ENCODE peak calls at places on chromosome X, in four cellular contexts. C is WTC11, J is HepG2, Y is K562. A is an unnamed sample.

GRCh38 chrX:114152130-114152529 is 431.8 kb upstream of the HTR2C start:
- DNase-seq in C (no peak), J (peak; percentile 17), Y (peak; percentile 27), A (no peak)

GRCh38 chrX:37871626-37872302 is 24.4 kb upstream of the DYNLT3 start:
- DNase-seq in C (no peak), J (no peak), Y (peak; percentile 29), A (peak; percentile 31)

GRCh38 chrX:46628406-46629371 is 55.1 kb downstream of the CHST7 start:
- DNase-seq in C (no peak), J (no peak), Y (no peak), A (no peak)

GRCh38 chrX:150314186-150314585 is 48.9 kb upstream of the MAMLD1 start:
- DNase-seq in C (no peak), J (no peak), Y (no peak), A (no peak)

GRCh38 chrX:133985164-133986007 is at the start of gene GPC3:
- DNase-seq in C (peak; percentile 73), J (peak; percentile 73), Y (peak; percentile 84), A (peak; percentile 85)

GRCh38 chrX:44637282-44637681 is 94.6 kb upstream of the FUNDC1 start:
- DNase-seq in C (no peak), J (no peak), Y (no peak), A (no peak)

GRCh38 chrX:103396186-103396585 is 19.8 kb downstream of the BEX3 start:
- DNase-seq in C (no peak), J (no peak), Y (no peak), A (no peak)

GRCh38 chrX:31499120-31499519 is 427.3 kb upstream of the FTHL17 start:
- DNase-seq in C (no peak), J (no peak), Y (no peak), A (no peak)

GRCh38 chrX:121642415-121642814 is 595.0 kb downstream of the GLUD2 start:
- DNase-seq in C (no peak), J (no peak), Y (no peak), A (no peak)

GRCh38 chrX:4668802-4669536 is 955.5 kb upstream of the PRKX start:
- DNase-seq in C (no peak), J (no peak), Y (no peak), A (no peak)

GRCh38 chrX:121349263-121349662 is 301.9 kb downstream of the GLUD2 start:
- DNase-seq in C (no peak), J (no peak), Y (no peak), A (no peak)

GRCh38 chrX:9249452-9249851 is 215.4 kb upstream of the TBL1X start:
- DNase-seq in C (no peak), J (no peak), Y (no peak), A (no peak)

GRCh38 chrX:93637591-93637990 is 35.8 kb downstream of the NAP1L3 start:
- DNase-seq in C (no peak), J (no peak), Y (no peak), A (no peak)

GRCh38 chrX:47854474-47854873 is 17.8 kb downstream of the ZNF81 start:
- DNase-seq in C (peak; percentile 29), J (no peak), Y (no peak), A (no peak)

GRCh38 chrX:19863237-19864223 is 23.9 kb downstream of the SH3KBP1 start:
- DNase-seq in C (no peak), J (no peak), Y (no peak), A (no peak)

GRCh38 chrX:152632445-152633097 is 5.1 kb upstream of the GABRQ start:
- DNase-seq in C (peak; percentile 62), J (peak; percentile 8), Y (peak; percentile 44), A (peak; percentile 53)

GRCh38 chrX:10079155-10079711 is 77.5 kb upstream of the CLCN4 start:
- DNase-seq in C (no peak), J (peak; percentile 20), Y (no peak), A (no peak)

GRCh38 chrX:140346711-140347110 is 158.2 kb downstream of the SOX3 start:
- DNase-seq in C (no peak), J (no peak), Y (no peak), A (no peak)

GRCh38 chrX:48493890-48494364 is 14.9 kb upstream of the PORCN start:
- DNase-seq in C (peak; percentile 57), J (peak; percentile 55), Y (peak; percentile 41), A (peak; percentile 46)

GRCh38 chrX:53048169-53049126 is at the start of gene GPR173:
- DNase-seq in C (peak; percentile 57), J (no peak), Y (no peak), A (no peak)

GRCh38 chrX:13432776-13433605 is 113.1 kb upstream of the ATXN3L start:
- DNase-seq in C (no peak), J (no peak), Y (no peak), A (no peak)

GRCh38 chrX:25754399-25754798 is 383.7 kb upstream of the MAGEB18 start:
- DNase-seq in C (no peak), J (no peak), Y (no peak), A (no peak)

GRCh38 chrX:13892856-13893255 is 76.0 kb upstream of the GPM6B start:
- DNase-seq in C (no peak), J (no peak), Y (no peak), A (no peak)

GRCh38 chrX:154470914-154471568 is 8.0 kb downstream of the LAGE3 start:
- DNase-seq in C (no peak), J (no peak), Y (no peak), A (no peak)

GRCh38 chrX:115452256-115452655 is 108.7 kb upstream of the PLS3 start:
- DNase-seq in C (no peak), J (no peak), Y (no peak), A (no peak)

GRCh38 chrX:48997865-48998264 is 4.2 kb downstream of the GRIPAP1 start:
- DNase-seq in C (no peak), J (no peak), Y (no peak), A (no peak)

GRCh38 chrX:115173181-115173580 is 16.0 kb upstream of the RBMXL3 start:
- DNase-seq in C (no peak), J (no peak), Y (no peak), A (no peak)

GRCh38 chrX:24426340-24426913 is 38.7 kb upstream of the PDK3 start:
- DNase-seq in C (no peak), J (peak; percentile 29), Y (peak; percentile 11), A (no peak)

GRCh38 chrX:143648705-143649104 is 12.8 kb upstream of the SLITRK4 start:
- DNase-seq in C (no peak), J (no peak), Y (no peak), A (no peak)

GRCh38 chrX:46758163-46758955 is 559 bp downstream of the SLC9A7 start:
- DNase-seq in C (no peak), J (no peak), Y (no peak), A (no peak)

GRCh38 chrX:107733686-107734085 is 41.9 kb downstream of the TSC22D3 start:
- DNase-seq in C (no peak), J (no peak), Y (no peak), A (no peak)

GRCh38 chrX:115360220-115360781 is 70.8 kb downstream of the LUZP4 start:
- DNase-seq in C (no peak), J (no peak), Y (no peak), A (no peak)

GRCh38 chrX:72052415-72053090 is 79.2 kb downstream of the RTL5 start:
- DNase-seq in C (no peak), J (no peak), Y (no peak), A (no peak)

GRCh38 chrX:11932423-11932822 is 174.4 kb downstream of the MSL3 start:
- DNase-seq in C (no peak), J (no peak), Y (no peak), A (no peak)

GRCh38 chrX:151982217-151982616 is 7.7 kb upstream of the GABRE start:
- DNase-seq in C (no peak), J (peak; percentile 78), Y (no peak), A (no peak)

GRCh38 chrX:36577006-36577405 is 431.2 kb upstream of the FAM47C start:
- DNase-seq in C (no peak), J (no peak), Y (no peak), A (no peak)

GRCh38 chrX:28124416-28124815 is 143.2 kb upstream of the DCAF8L1 start:
- DNase-seq in C (no peak), J (no peak), Y (no peak), A (no peak)

GRCh38 chrX:47200385-47201150 is 6.9 kb downstream of the UBA1 start:
- DNase-seq in C (no peak), J (peak; percentile 42), Y (peak; percentile 25), A (no peak)

GRCh38 chrX:111116666-111117065 is 20.7 kb downstream of the PAK3 start:
- DNase-seq in C (no peak), J (no peak), Y (no peak), A (no peak)

GRCh38 chrX:97525981-97526380 is 642.3 kb downstream of the RPA4 start:
- DNase-seq in C (no peak), J (no peak), Y (no peak), A (no peak)

GRCh38 chrX:68822641-68823410 is 6.0 kb upstream of the EFNB1 start:
- DNase-seq in C (no peak), J (peak; percentile 28), Y (peak; percentile 32), A (peak; percentile 71)
- TF ChIP-seq ELF4 in C (no peak), J (no peak), Y (no peak), A (no peak)

GRCh38 chrX:78619829-78620228 is 39.3 kb downstream of the RTL3 start:
- DNase-seq in C (no peak), J (no peak), Y (no peak), A (no peak)

GRCh38 chrX:78622834-78623233 is 36.3 kb downstream of the RTL3 start:
- DNase-seq in C (no peak), J (no peak), Y (no peak), A (no peak)

GRCh38 chrX:78624884-78625283 is 34.2 kb downstream of the RTL3 start:
- DNase-seq in C (no peak), J (no peak), Y (no peak), A (no peak)

GRCh38 chrX:78625292-78625909 is 33.7 kb downstream of the RTL3 start:
- DNase-seq in C (no peak), J (no peak), Y (no peak), A (no peak)
- TF ChIP-seq SP1 in C (no peak), J (no peak), Y (no peak), A (no peak)

GRCh38 chrX:104854188-104854587 is 288.2 kb downstream of the IL1RAPL2 start:
- DNase-seq in C (no peak), J (no peak), Y (no peak), A (no peak)
- TF ChIP-seq ELF4 in C (no peak), J (no peak), Y (no peak), A (no peak)

GRCh38 chrX:130716822-130717405 is 186.1 kb downstream of the ENOX2 start:
- DNase-seq in C (no peak), J (no peak), Y (no peak), A (peak; percentile 36)
- TF ChIP-seq SP1 in C (no peak), J (no peak), Y (no peak), A (no peak)

GRCh38 chrX:40945366-40945713 is 139.9 kb upstream of the USP9X start:
- DNase-seq in C (no peak), J (no peak), Y (peak; percentile 18), A (peak; percentile 42)
- TF ChIP-seq ELF4 in C (no peak), J (no peak), Y (no peak), A (no peak)

DNA sequence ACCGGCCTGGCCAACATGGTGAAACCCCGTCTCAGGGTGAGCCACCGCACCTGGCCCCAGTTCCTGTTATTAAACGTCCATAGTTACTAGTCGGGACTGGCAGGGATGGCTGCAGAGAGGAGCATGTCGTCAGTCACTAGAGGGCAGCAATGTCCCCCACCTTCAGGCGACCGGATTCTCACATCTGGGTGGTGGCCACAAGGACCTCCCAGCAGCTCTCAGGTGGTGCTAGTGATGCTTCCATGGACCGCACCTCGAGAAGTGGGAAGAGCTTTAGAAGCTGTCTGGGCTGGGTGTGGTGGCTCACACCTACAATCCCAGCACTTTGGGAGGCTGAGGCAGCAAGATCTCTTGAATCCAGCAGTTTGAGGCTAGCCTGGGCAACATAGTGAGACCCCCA is 13.3 kb upstream of the IL3RA start:
- DNase-seq in C (peak; percentile 78), J (peak; percentile 51), Y (peak; percentile 33), A (peak; percentile 74)
- TF ChIP-seq SP1 in C (no peak), J (no peak), Y (no peak), A (no peak)